ENCODE peak calls at places on chromosomes 12 and 14, in four cellular contexts. N is NCI-H1930, V is putamen, J is islet precursor cell. P is an unnamed sample.
A peak's percentile ranks its signal among the peaks of the same experiment; 100 is the strongest.

GRCh38 chr12:14630793-14631192 is 63.1 kb upstream of the PLBD1 start:
- DNase-seq in N (no peak), V (no peak), J (no peak), P (no peak)

GRCh38 chr14:102020058-102020971 is 55.9 kb downstream of the DYNC1H1 start:
- DNase-seq in N (no peak), V (no peak), J (no peak), P (no peak)

GRCh38 chr14:24416254-24416931 is 13.1 kb downstream of the CBLN3 start:
- DNase-seq in N (no peak), V (no peak), J (no peak), P (no peak)

GRCh38 chr14:82636426-82636825 is 1102.8 kb upstream of the SEL1L start:
- DNase-seq in N (no peak), V (no peak), J (no peak), P (no peak)

GRCh38 chr12:8590842-8591545 is 21.7 kb downstream of the AICDA start:
- DNase-seq in N (no peak), V (peak; percentile 7), J (peak; percentile 86), P (no peak)

GRCh38 chr14:67911506-67911905 is 91.9 kb downstream of the RAD51B start:
- DNase-seq in N (no peak), V (no peak), J (no peak), P (no peak)

GRCh38 chr12:45989277-45989856 is 1.0 kb downstream of the SCAF11 start:
- DNase-seq in N (no peak), V (no peak), J (no peak), P (no peak)

GRCh38 chr14:105760691-105761344 is 234.4 kb downstream of the TMEM121 start:
- DNase-seq in N (no peak), V (no peak), J (peak; percentile 27), P (no peak)

GRCh38 chr12:116123511-116124258 is 153.8 kb downstream of the MED13L start:
- DNase-seq in N (peak; percentile 34), V (peak; percentile 60), J (peak; percentile 93), P (peak; percentile 72)

GRCh38 chr12:47742253-47742825 is 16.3 kb downstream of the RAPGEF3 start:
- DNase-seq in N (peak; percentile 41), V (no peak), J (peak; percentile 81), P (no peak)

GRCh38 chr14:101845896-101846295 is 84.4 kb downstream of the PPP2R5C start:
- DNase-seq in N (no peak), V (no peak), J (no peak), P (no peak)

GRCh38 chr12:104669057-104669770 is 212.5 kb downstream of the CHST11 start:
- DNase-seq in N (no peak), V (peak; percentile 89), J (peak; percentile 84), P (peak; percentile 97)

GRCh38 chr12:90909069-90909676 is 45.8 kb downstream of the CCER1 start:
- DNase-seq in N (peak; percentile 10), V (peak; percentile 14), J (peak; percentile 73), P (peak; percentile 37)

GRCh38 chr14:22375321-22375930 is 213.6 kb downstream of the DAD1 start:
- DNase-seq in N (peak; percentile 61), V (no peak), J (no peak), P (peak; percentile 68)

GRCh38 chr12:31431721-31432120 is 105.8 kb upstream of the SINHCAF start:
- DNase-seq in N (no peak), V (no peak), J (no peak), P (no peak)

GRCh38 chr12:86838709-86839108 is 582.5 kb upstream of the MGAT4C start:
- DNase-seq in N (no peak), V (peak; percentile 14), J (peak; percentile 41), P (peak; percentile 78)